ENCODE peak calls at places on chromosomes 6 and 20, in four cellular contexts. K is HepG2, R is K562, F is GM12878. T is an unnamed sample.

GRCh38 chr6:157335829-157336228 is 12.5 kb upstream of the TMEM242 start:
- DNase-seq in F (no peak), R (peak), K (no peak), T (no peak)

GRCh38 chr6:112300888-112301287 is 46.2 kb upstream of the RFPL4B start:
- DNase-seq in F (no peak), R (no peak), K (no peak), T (no peak)

GRCh38 chr20:46883847-46884246 is 10.8 kb upstream of the EYA2 start:
- DNase-seq in R (no peak), K (no peak), F (no peak), T (no peak)

GRCh38 chr20:22866757-22867425 is 168.2 kb upstream of the SSTR4 start:
- DNase-seq in F (no peak), R (no peak), K (no peak), T (no peak)

GRCh38 chr20:62454936-62455673 is 20.7 kb downstream of the GATA5 start:
- DNase-seq in K (no peak), R (no peak), F (no peak), T (no peak)

GRCh38 chr6:150672792-150673191 is 73.1 kb downstream of the PLEKHG1 start:
- DNase-seq in R (no peak), K (no peak), F (no peak), T (no peak)

GRCh38 chr20:774016-774679 is 5.8 kb upstream of the SLC52A3 start:
- DNase-seq in R (no peak), F (no peak), K (no peak), T (no peak)

GRCh38 chr6:32860674-32861073 is 6.7 kb downstream of the PSMB9 start:
- DNase-seq in F (no peak), R (no peak), K (no peak), T (no peak)

GRCh38 chr6:82959385-82959941 is 106.2 kb downstream of the UBE3D start:
- DNase-seq in R (no peak), K (no peak), F (no peak), T (no peak)

GRCh38 chr20:32623667-32624157 is 38.6 kb upstream of the NOL4L start:
- DNase-seq in R (no peak), F (no peak), K (no peak), T (no peak)

GRCh38 chr6:149840345-149841075 is 23.6 kb downstream of the LRP11 start:
- DNase-seq in R (peak), F (no peak), K (peak), T (peak)

GRCh38 chr6:10413850-10414765 is 766 bp downstream of the TFAP2A start:
- DNase-seq in K (no peak), R (no peak), F (no peak), T (no peak)

GRCh38 chr6:9086331-9086730 is 651.0 kb upstream of the SLC35B3 start:
- DNase-seq in R (no peak), K (no peak), F (no peak), T (no peak)

GRCh38 chr20:6671829-6672228 is 95.7 kb upstream of the BMP2 start:
- DNase-seq in R (no peak), F (no peak), K (no peak), T (no peak)

GRCh38 chr20:16608265-16608636 is 35.0 kb upstream of the KIF16B start:
- DNase-seq in F (no peak), R (no peak), K (no peak), T (no peak)

DNA sequence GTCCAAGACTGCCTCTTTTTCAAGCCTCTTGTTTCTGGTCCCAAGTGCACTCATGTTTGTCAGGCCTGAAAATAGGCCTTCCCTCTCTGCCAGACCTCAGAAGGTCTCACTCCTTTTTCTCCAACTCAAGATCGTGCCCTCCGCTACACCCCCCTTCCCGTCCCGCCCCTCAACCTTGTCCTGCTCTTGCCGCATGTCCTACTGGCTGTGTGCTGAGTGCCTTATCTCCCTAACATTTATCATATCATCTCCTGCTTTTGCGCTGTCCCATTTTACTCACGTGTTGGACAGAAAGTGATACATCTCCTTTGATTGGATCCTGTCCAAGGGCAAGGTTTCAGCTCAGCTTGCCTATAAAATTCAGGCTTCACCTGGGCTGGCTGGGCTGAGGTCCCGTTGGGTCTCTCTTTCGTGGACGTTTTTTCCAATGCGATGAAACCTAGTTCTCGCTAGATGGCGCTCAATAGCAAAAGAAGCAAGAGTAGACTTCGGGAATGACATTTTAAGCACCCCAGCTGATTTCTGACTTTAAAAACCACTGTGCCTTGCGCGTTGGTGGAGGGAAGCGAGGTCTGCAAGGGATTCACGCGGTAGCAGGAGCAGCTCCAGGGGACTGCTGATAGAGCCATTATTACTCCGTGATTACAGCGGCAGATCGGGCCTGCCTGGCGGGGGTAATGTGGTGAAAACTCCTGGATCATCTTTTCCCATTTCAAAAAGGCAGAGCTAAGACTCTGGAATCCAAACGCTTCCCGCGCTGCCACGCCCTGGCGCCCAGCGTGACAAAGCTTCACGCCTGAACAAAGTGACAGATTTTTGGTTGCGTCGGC is 137.6 kb downstream of the IMPG1 start:
- DNase-seq in K (peak), R (peak), F (peak), T (peak)
- TF ChIP-seq FOXK2 in K (no peak), R (no peak), F (no peak), T (no peak)

DNA sequence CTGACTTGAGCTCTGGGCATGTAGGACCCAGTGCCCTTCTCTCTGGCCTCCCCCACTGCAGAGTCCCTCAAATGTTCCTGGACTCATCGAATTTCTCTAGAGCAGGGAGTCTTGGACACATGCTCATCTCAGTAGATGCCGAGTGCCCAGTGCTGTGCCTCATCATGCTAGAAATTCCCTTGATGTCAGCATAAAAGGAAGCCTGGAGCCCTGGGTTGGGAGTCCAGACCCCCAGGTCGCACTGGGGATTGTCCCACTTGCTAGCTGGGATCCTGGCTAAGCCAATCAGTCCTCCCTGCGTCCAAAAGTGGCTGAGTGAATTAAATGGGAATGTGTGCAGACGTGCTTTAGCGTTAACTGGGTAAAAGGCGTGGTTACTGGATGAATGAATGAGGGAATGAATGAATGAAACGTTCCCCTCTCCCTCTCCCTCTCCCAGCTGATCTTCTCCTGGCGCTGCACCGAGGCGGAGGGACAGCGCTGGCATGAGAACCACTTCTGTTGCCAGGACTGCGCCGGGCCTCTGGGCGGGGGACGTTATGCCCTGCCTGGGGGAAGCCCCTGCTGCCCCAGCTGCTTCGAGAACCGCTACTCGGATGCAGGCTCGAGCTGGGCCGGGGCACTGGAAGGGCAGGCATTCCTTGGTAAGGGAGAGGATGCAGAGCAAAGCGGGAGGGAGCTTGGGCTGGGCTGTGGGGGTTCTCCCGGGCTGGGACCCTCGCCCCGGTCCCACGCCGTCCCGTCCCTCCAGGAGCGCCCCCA is 1.6 kb upstream of the TOMM6 start:
- DNase-seq in K (no peak), R (no peak), F (no peak), T (peak)
- TF ChIP-seq FOXK2 in K (no peak), R (no peak), F (no peak), T (no peak)

DNA sequence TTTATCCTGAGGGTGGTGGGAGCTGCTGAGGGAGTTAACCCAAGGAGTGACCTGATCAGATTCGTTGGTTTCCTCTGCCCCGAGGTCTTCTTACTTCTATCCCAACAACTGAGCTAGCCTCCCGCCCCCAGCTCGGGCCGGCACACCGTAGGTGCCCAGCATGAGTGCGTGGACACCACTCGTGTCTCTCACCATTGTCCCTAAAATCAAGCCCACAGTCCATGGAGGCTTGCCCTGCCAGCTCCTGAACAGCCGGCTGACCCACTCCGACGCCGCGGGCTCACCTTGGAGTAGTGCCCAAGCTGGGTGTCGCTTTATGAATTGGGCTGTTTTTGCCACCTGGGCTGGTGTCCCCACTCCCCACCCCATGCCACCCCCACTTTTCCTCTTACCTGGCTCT is 59.0 kb upstream of the CCDC167 start:
- DNase-seq in K (no peak), F (no peak), R (no peak), T (no peak)
- TF ChIP-seq FOXK2 in K (no peak), F (no peak), R (no peak), T (no peak)

GRCh38 chr20:18404172-18404571 is 62.7 kb downstream of the DZANK1 start:
- DNase-seq in K (no peak), F (no peak), R (no peak), T (no peak)
- TF ChIP-seq FOXK2 in K (no peak), F (no peak), R (no peak), T (no peak)

GRCh38 chr20:9617940-9618339 is 103.5 kb downstream of the LAMP5 start:
- DNase-seq in K (peak), R (no peak), F (no peak), T (peak)
- TF ChIP-seq FOXK2 in K (no peak), R (no peak), F (no peak), T (no peak)

GRCh38 chr20:11852189-11852588 is 65.5 kb upstream of the BTBD3 start:
- DNase-seq in K (no peak), R (no peak), F (no peak), T (no peak)

GRCh38 chr20:11849976-11850670 is 67.6 kb upstream of the BTBD3 start:
- DNase-seq in K (no peak), F (no peak), R (no peak), T (no peak)

GRCh38 chr20:11849270-11849920 is 68.3 kb upstream of the BTBD3 start:
- DNase-seq in K (no peak), R (no peak), F (no peak), T (peak)

GRCh38 chr20:11851646-11852045 is 66.0 kb upstream of the BTBD3 start:
- DNase-seq in F (no peak), R (no peak), K (no peak), T (no peak)

DNA sequence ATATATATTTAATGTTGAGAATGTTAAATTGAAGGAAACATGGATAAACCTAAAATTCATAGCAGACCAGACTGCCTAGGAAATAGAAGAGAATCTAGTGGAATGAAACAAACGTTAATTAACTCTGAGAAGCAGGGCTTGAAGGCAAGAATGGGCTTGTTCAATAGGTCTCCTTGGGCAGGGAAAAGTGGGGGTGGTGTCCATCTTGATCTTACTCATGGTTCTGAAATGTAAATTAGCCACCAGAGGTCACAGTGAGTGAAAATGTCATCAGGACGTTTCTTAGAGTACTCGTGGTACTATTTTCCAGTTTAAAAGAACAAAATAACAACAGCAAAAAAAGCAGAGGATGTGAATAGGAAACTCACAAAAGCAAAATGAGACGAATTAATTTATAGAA is 66.8 kb upstream of the BTBD3 start:
- DNase-seq in R (no peak), K (no peak), F (no peak), T (no peak)
- TF ChIP-seq FOXK2 in R (no peak), K (no peak), F (no peak), T (no peak)

GRCh38 chr20:36794116-36794474 is 20.5 kb upstream of the DSN1 start:
- DNase-seq in F (no peak), K (no peak), R (no peak), T (no peak)

GRCh38 chr20:36793294-36794115 is 19.9 kb upstream of the DSN1 start:
- DNase-seq in R (no peak), F (no peak), K (no peak), T (no peak)

GRCh38 chr20:36791862-36792261 is 18.3 kb upstream of the DSN1 start:
- DNase-seq in F (no peak), K (no peak), R (no peak), T (no peak)

GRCh38 chr20:36795691-36796090 is 22.1 kb upstream of the DSN1 start:
- DNase-seq in R (no peak), K (no peak), F (no peak), T (no peak)

GRCh38 chr20:36792422-36792821 is 18.9 kb upstream of the DSN1 start:
- DNase-seq in K (peak), F (no peak), R (peak), T (peak)
- TF ChIP-seq FOXK2 in K (no peak), F (no peak), R (no peak), T (no peak)

DNA sequence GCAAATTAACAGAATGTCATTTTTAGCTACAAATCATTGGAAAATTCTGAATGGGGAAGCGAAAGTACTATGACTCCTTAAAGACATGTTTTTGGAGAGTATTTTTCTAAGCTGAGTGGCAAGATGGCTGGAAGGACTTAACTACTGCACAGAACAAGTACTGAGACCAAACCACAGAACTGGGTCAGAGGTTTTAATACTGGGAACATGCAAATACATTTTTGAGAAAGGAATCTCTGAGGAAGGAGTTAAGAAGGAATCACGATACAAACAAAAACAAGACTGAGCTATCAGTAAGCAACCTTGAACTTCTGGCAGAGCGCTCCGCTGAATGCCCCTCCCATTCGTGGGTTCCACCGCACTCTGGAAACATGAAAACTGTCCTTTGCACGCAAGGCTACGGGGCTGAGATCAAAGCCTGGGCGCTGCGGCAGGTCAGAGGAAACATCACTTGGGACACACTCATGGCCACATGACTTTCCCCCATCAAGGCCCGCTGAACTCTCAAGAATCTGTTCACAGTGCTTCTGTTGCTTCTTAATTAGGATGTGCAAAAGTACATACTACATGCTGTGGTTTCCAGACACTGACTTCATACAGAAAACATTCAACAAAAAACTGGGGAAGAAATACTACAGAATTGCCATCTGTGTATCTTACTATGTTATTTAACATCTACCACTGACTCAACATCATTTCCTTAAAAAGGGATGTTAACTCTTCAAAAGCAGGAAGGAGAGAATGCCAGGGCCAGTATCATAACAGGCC is 27.8 kb downstream of the SLC23A2 start:
- DNase-seq in F (peak), K (peak), R (no peak), T (no peak)
- TF ChIP-seq FOXK2 in F (peak), K (peak), R (no peak), T (no peak)

GRCh38 chr6:47464052-47464451 is 13.5 kb upstream of the CD2AP start:
- DNase-seq in F (no peak), K (no peak), R (no peak), T (no peak)
- TF ChIP-seq FOXK2 in F (no peak), K (no peak), R (no peak), T (no peak)